ENCODE peak calls at places on chromosomes 6 and 20, in nine cellular contexts. One of them, this sample, is unnamed.

GRCh38 chr6:151141685-151142084 is 98.1 kb upstream of the AKAP12 start:
- DNase-seq in GM20000: no peak
- DNase-seq in omental fat pad: no peak
- DNase-seq in heart right ventricle: no peak
- DNase-seq in B cell: no peak
- DNase-seq in retinal pigment epithelial cell: no peak
- DNase-seq in CD8-positive, alpha-beta T cell: no peak
- DNase-seq in GM06990: no peak
- DNase-seq in fibroblast of pulmonary artery: peak
- DNase-seq in this sample: no peak

GRCh38 chr6:134882426-134883038 is 67.4 kb downstream of the ALDH8A1 start:
- DNase-seq in heart right ventricle: peak
- DNase-seq in fibroblast of pulmonary artery: peak
- DNase-seq in CD8-positive, alpha-beta T cell: peak
- DNase-seq in GM06990: no peak
- DNase-seq in retinal pigment epithelial cell: peak
- DNase-seq in omental fat pad: peak
- DNase-seq in GM20000: peak
- DNase-seq in B cell: peak
- DNase-seq in this sample: peak

GRCh38 chr20:62938105-62938888 is at the start of gene GID8:
- DNase-seq in CD8-positive, alpha-beta T cell: no peak
- DNase-seq in GM20000: no peak
- DNase-seq in omental fat pad: no peak
- DNase-seq in retinal pigment epithelial cell: no peak
- DNase-seq in B cell: peak
- DNase-seq in heart right ventricle: peak
- DNase-seq in fibroblast of pulmonary artery: peak
- DNase-seq in GM06990: peak
- DNase-seq in this sample: peak

GRCh38 chr20:62147528-62147927 is 4.0 kb downstream of the SS18L1 start:
- DNase-seq in omental fat pad: no peak
- DNase-seq in retinal pigment epithelial cell: no peak
- DNase-seq in fibroblast of pulmonary artery: no peak
- DNase-seq in GM20000: no peak
- DNase-seq in B cell: no peak
- DNase-seq in GM06990: no peak
- DNase-seq in CD8-positive, alpha-beta T cell: no peak
- DNase-seq in heart right ventricle: no peak
- DNase-seq in this sample: no peak

GRCh38 chr6:90285611-90286381 is 10.8 kb downstream of the BACH2 start:
- DNase-seq in heart right ventricle: peak
- DNase-seq in omental fat pad: peak
- DNase-seq in GM20000: peak
- DNase-seq in fibroblast of pulmonary artery: peak
- DNase-seq in retinal pigment epithelial cell: peak
- DNase-seq in B cell: peak
- DNase-seq in GM06990: peak
- DNase-seq in CD8-positive, alpha-beta T cell: no peak
- DNase-seq in this sample: peak

GRCh38 chr6:159169557-159170332 is 545 bp downstream of the FNDC1 start:
- DNase-seq in fibroblast of pulmonary artery: peak
- DNase-seq in heart right ventricle: peak
- DNase-seq in GM20000: peak
- DNase-seq in retinal pigment epithelial cell: no peak
- DNase-seq in CD8-positive, alpha-beta T cell: no peak
- DNase-seq in omental fat pad: no peak
- DNase-seq in GM06990: peak
- DNase-seq in B cell: peak
- DNase-seq in this sample: peak

GRCh38 chr20:12068146-12068545 is 150.5 kb downstream of the BTBD3 start:
- DNase-seq in GM20000: no peak
- DNase-seq in retinal pigment epithelial cell: peak
- DNase-seq in GM06990: no peak
- DNase-seq in heart right ventricle: no peak
- DNase-seq in B cell: no peak
- DNase-seq in CD8-positive, alpha-beta T cell: no peak
- DNase-seq in omental fat pad: no peak
- DNase-seq in fibroblast of pulmonary artery: no peak
- DNase-seq in this sample: no peak

GRCh38 chr6:87824813-87825475 is 122.9 kb upstream of the AKIRIN2 start:
- DNase-seq in fibroblast of pulmonary artery: no peak
- DNase-seq in omental fat pad: no peak
- DNase-seq in GM06990: no peak
- DNase-seq in CD8-positive, alpha-beta T cell: no peak
- DNase-seq in B cell: peak
- DNase-seq in heart right ventricle: no peak
- DNase-seq in retinal pigment epithelial cell: no peak
- DNase-seq in GM20000: no peak
- DNase-seq in this sample: no peak

DNA sequence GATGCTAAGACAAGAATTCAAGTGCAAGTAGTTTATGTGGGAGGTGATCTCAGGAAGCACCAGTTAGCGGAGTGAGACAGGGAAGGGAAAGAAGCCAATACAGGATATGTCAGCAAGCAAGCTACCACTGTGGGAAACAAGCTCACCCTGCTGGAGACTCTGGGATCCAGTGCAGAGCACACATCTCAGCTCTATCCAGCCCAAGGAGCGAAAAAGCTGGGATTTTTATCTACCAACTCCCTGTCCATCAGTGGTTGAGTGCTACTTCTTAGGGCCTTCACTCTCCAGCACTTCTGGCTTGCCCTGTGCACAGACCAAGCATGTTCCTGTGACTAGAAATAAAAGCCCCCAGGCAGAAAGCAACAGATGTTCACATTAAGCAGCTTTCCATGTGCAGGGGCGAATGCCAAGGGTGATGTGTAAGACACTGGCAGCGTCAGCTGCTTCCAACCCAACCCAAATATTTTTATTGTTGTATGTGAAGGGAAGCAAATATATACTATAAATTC is 10.8 kb upstream of the RNF24 start:
- DNase-seq in CD8-positive, alpha-beta T cell: no peak
- DNase-seq in omental fat pad: no peak
- DNase-seq in retinal pigment epithelial cell: no peak
- DNase-seq in B cell: no peak
- DNase-seq in GM06990: no peak
- DNase-seq in heart right ventricle: no peak
- DNase-seq in GM20000: no peak
- DNase-seq in fibroblast of pulmonary artery: peak
- DNase-seq in this sample: no peak
- TF ChIP-seq CTCF in CD8-positive, alpha-beta T cell: no peak
- TF ChIP-seq CTCF in omental fat pad: no peak
- TF ChIP-seq CTCF in retinal pigment epithelial cell: peak
- TF ChIP-seq CTCF in B cell: no peak
- TF ChIP-seq CTCF in GM06990: peak
- TF ChIP-seq CTCF in heart right ventricle: peak
- TF ChIP-seq CTCF in GM20000: no peak
- TF ChIP-seq CTCF in fibroblast of pulmonary artery: peak
- TF ChIP-seq CTCF in this sample: no peak

GRCh38 chr6:55937227-55937626 is 61.8 kb upstream of the BMP5 start:
- DNase-seq in GM20000: no peak
- DNase-seq in CD8-positive, alpha-beta T cell: no peak
- DNase-seq in fibroblast of pulmonary artery: no peak
- DNase-seq in GM06990: no peak
- DNase-seq in heart right ventricle: no peak
- DNase-seq in retinal pigment epithelial cell: no peak
- DNase-seq in omental fat pad: no peak
- DNase-seq in B cell: no peak
- DNase-seq in this sample: no peak

GRCh38 chr6:55943329-55943728 is 67.9 kb upstream of the BMP5 start:
- DNase-seq in CD8-positive, alpha-beta T cell: no peak
- DNase-seq in B cell: no peak
- DNase-seq in heart right ventricle: no peak
- DNase-seq in GM06990: no peak
- DNase-seq in fibroblast of pulmonary artery: peak
- DNase-seq in GM20000: no peak
- DNase-seq in omental fat pad: no peak
- DNase-seq in retinal pigment epithelial cell: no peak
- DNase-seq in this sample: no peak

GRCh38 chr6:55941713-55942112 is 66.3 kb upstream of the BMP5 start:
- DNase-seq in fibroblast of pulmonary artery: peak
- DNase-seq in B cell: no peak
- DNase-seq in GM06990: no peak
- DNase-seq in GM20000: no peak
- DNase-seq in retinal pigment epithelial cell: no peak
- DNase-seq in CD8-positive, alpha-beta T cell: no peak
- DNase-seq in heart right ventricle: no peak
- DNase-seq in omental fat pad: no peak
- DNase-seq in this sample: no peak
- TF ChIP-seq CTCF in fibroblast of pulmonary artery: peak
- TF ChIP-seq CTCF in B cell: no peak
- TF ChIP-seq CTCF in GM06990: no peak
- TF ChIP-seq CTCF in GM20000: no peak
- TF ChIP-seq CTCF in retinal pigment epithelial cell: peak
- TF ChIP-seq CTCF in CD8-positive, alpha-beta T cell: no peak
- TF ChIP-seq CTCF in heart right ventricle: peak
- TF ChIP-seq CTCF in omental fat pad: no peak
- TF ChIP-seq CTCF in this sample: no peak

GRCh38 chr20:5211803-5212714 is 85.3 kb downstream of the CDS2 start:
- DNase-seq in retinal pigment epithelial cell: no peak
- DNase-seq in GM20000: no peak
- DNase-seq in heart right ventricle: no peak
- DNase-seq in CD8-positive, alpha-beta T cell: no peak
- DNase-seq in omental fat pad: no peak
- DNase-seq in B cell: no peak
- DNase-seq in fibroblast of pulmonary artery: no peak
- DNase-seq in GM06990: no peak
- DNase-seq in this sample: no peak

GRCh38 chr20:5215592-5216304 is 88.9 kb downstream of the CDS2 start:
- DNase-seq in omental fat pad: no peak
- DNase-seq in B cell: no peak
- DNase-seq in GM20000: no peak
- DNase-seq in GM06990: no peak
- DNase-seq in fibroblast of pulmonary artery: peak
- DNase-seq in retinal pigment epithelial cell: no peak
- DNase-seq in heart right ventricle: no peak
- DNase-seq in CD8-positive, alpha-beta T cell: no peak
- DNase-seq in this sample: no peak

GRCh38 chr20:5216663-5217062 is 89.9 kb downstream of the CDS2 start:
- DNase-seq in CD8-positive, alpha-beta T cell: no peak
- DNase-seq in GM20000: no peak
- DNase-seq in retinal pigment epithelial cell: no peak
- DNase-seq in heart right ventricle: peak
- DNase-seq in GM06990: no peak
- DNase-seq in fibroblast of pulmonary artery: no peak
- DNase-seq in B cell: no peak
- DNase-seq in omental fat pad: no peak
- DNase-seq in this sample: no peak

GRCh38 chr20:5212897-5213296 is 86.1 kb downstream of the CDS2 start:
- DNase-seq in B cell: no peak
- DNase-seq in omental fat pad: no peak
- DNase-seq in GM06990: no peak
- DNase-seq in GM20000: no peak
- DNase-seq in fibroblast of pulmonary artery: no peak
- DNase-seq in CD8-positive, alpha-beta T cell: no peak
- DNase-seq in heart right ventricle: no peak
- DNase-seq in retinal pigment epithelial cell: no peak
- DNase-seq in this sample: no peak

DNA sequence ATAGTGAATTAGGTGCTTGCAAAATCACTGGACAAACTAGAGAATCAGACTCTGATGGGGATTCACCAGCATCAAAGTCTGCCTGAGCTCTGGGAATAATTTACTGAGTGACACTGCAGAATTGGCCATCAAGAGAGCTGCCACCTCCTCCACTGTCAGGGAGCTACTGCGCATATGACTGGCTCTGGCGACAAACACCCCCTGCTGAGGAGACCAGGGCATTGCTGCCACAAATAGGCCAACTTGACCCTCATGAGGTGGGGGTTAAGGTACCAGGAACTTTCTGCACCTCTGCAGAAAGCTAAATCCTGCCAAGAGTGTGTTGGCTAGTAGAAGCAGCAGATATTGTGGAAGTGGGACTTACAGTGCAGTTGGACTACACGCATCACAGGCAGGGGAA is 88.0 kb downstream of the CDS2 start:
- DNase-seq in B cell: no peak
- DNase-seq in CD8-positive, alpha-beta T cell: no peak
- DNase-seq in omental fat pad: no peak
- DNase-seq in fibroblast of pulmonary artery: no peak
- DNase-seq in GM20000: no peak
- DNase-seq in heart right ventricle: no peak
- DNase-seq in GM06990: no peak
- DNase-seq in retinal pigment epithelial cell: no peak
- DNase-seq in this sample: no peak
- TF ChIP-seq CTCF in B cell: no peak
- TF ChIP-seq CTCF in CD8-positive, alpha-beta T cell: no peak
- TF ChIP-seq CTCF in omental fat pad: no peak
- TF ChIP-seq CTCF in fibroblast of pulmonary artery: no peak
- TF ChIP-seq CTCF in GM20000: no peak
- TF ChIP-seq CTCF in heart right ventricle: no peak
- TF ChIP-seq CTCF in GM06990: peak
- TF ChIP-seq CTCF in retinal pigment epithelial cell: no peak
- TF ChIP-seq CTCF in this sample: no peak

GRCh38 chr6:117265425-117266266 is at the start of gene VGLL2:
- DNase-seq in omental fat pad: no peak
- DNase-seq in retinal pigment epithelial cell: no peak
- DNase-seq in fibroblast of pulmonary artery: peak
- DNase-seq in B cell: no peak
- DNase-seq in GM20000: peak
- DNase-seq in heart right ventricle: peak
- DNase-seq in GM06990: peak
- DNase-seq in CD8-positive, alpha-beta T cell: no peak
- DNase-seq in this sample: peak
- TF ChIP-seq CTCF in omental fat pad: no peak
- TF ChIP-seq CTCF in retinal pigment epithelial cell: peak
- TF ChIP-seq CTCF in fibroblast of pulmonary artery: no peak
- TF ChIP-seq CTCF in B cell: no peak
- TF ChIP-seq CTCF in GM20000: no peak
- TF ChIP-seq CTCF in heart right ventricle: peak
- TF ChIP-seq CTCF in GM06990: no peak
- TF ChIP-seq CTCF in CD8-positive, alpha-beta T cell: no peak
- TF ChIP-seq CTCF in this sample: no peak

DNA sequence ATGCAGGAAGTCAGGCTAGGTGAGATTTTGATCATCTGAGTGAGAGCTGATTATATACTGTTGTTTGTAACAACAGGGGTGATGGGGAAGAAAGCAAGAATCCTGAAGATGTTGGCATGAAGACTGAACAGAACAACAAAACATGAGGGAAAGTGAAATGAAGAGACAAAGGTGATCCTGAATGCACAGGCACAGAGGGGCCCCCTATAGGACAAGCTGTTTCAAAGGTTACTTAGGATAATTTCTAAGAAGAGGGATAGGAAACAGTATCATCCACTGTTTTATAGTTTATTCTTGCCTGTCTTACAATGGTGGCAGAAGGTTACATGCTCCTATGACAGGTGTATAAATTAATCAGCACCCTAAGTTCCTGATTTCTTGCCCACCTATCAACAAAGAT is 192.2 kb downstream of the EDN1 start:
- DNase-seq in fibroblast of pulmonary artery: no peak
- DNase-seq in retinal pigment epithelial cell: no peak
- DNase-seq in omental fat pad: no peak
- DNase-seq in heart right ventricle: no peak
- DNase-seq in GM20000: no peak
- DNase-seq in CD8-positive, alpha-beta T cell: no peak
- DNase-seq in GM06990: no peak
- DNase-seq in B cell: no peak
- DNase-seq in this sample: no peak
- TF ChIP-seq CTCF in fibroblast of pulmonary artery: peak
- TF ChIP-seq CTCF in retinal pigment epithelial cell: peak
- TF ChIP-seq CTCF in omental fat pad: no peak
- TF ChIP-seq CTCF in heart right ventricle: no peak
- TF ChIP-seq CTCF in GM20000: no peak
- TF ChIP-seq CTCF in CD8-positive, alpha-beta T cell: no peak
- TF ChIP-seq CTCF in GM06990: peak
- TF ChIP-seq CTCF in B cell: no peak
- TF ChIP-seq CTCF in this sample: no peak

GRCh38 chr6:154408906-154409500 is 52.4 kb upstream of the IPCEF1 start:
- DNase-seq in B cell: no peak
- DNase-seq in GM20000: no peak
- DNase-seq in GM06990: no peak
- DNase-seq in heart right ventricle: no peak
- DNase-seq in fibroblast of pulmonary artery: peak
- DNase-seq in retinal pigment epithelial cell: no peak
- DNase-seq in omental fat pad: no peak
- DNase-seq in CD8-positive, alpha-beta T cell: no peak
- DNase-seq in this sample: no peak
- TF ChIP-seq CTCF in B cell: no peak
- TF ChIP-seq CTCF in GM20000: no peak
- TF ChIP-seq CTCF in GM06990: no peak
- TF ChIP-seq CTCF in heart right ventricle: peak
- TF ChIP-seq CTCF in fibroblast of pulmonary artery: peak
- TF ChIP-seq CTCF in retinal pigment epithelial cell: peak
- TF ChIP-seq CTCF in omental fat pad: no peak
- TF ChIP-seq CTCF in CD8-positive, alpha-beta T cell: no peak
- TF ChIP-seq CTCF in this sample: no peak

This sample was measured in GM13976.